ENCODE peak calls at places on chromosomes 2 and 18, in four cellular contexts. B is GM12878, E is K562, A is HL-60. F is an unnamed sample.

GRCh38 chr2:40820319-40820718 is 368.4 kb upstream of the SLC8A1 start:
- DNase-seq in A (no peak), B (no peak), E (no peak), F (no peak)

GRCh38 chr18:57397440-57397839 is 37.7 kb upstream of the ONECUT2 start:
- DNase-seq in A (no peak), E (no peak), B (no peak), F (no peak)

GRCh38 chr18:58977223-58977622 is 112.5 kb downstream of the ZNF532 start:
- DNase-seq in B (no peak), E (no peak), A (no peak), F (no peak)

GRCh38 chr18:58129019-58129374 is 85.0 kb downstream of the NEDD4L start:
- DNase-seq in A (no peak), B (no peak), E (no peak), F (no peak)

GRCh38 chr18:48864876-48865275 is 85.9 kb downstream of the SMAD7 start:
- DNase-seq in E (no peak), B (no peak), A (no peak), F (no peak)

GRCh38 chr2:121088251-121089004 is 196.6 kb downstream of the TFCP2L1 start:
- DNase-seq in B (no peak), E (no peak), A (no peak), F (no peak)

GRCh38 chr18:68298340-68298739 is 416.6 kb downstream of the TMX3 start:
- DNase-seq in E (no peak), A (no peak), B (no peak), F (no peak)

GRCh38 chr2:160286541-160286940 is 86.5 kb upstream of the ITGB6 start:
- DNase-seq in B (no peak), A (no peak), E (no peak), F (no peak)

GRCh38 chr2:205967391-205968075 is 118.4 kb downstream of the INO80D start:
- DNase-seq in B (no peak), A (no peak), E (no peak), F (no peak)

GRCh38 chr2:238521870-238522269 is 95.1 kb downstream of the ASB1 start:
- DNase-seq in E (no peak), A (no peak), B (no peak), F (no peak)

GRCh38 chr2:197345846-197346370 is 35.3 kb upstream of the ANKRD44 start:
- DNase-seq in A (no peak), B (no peak), E (no peak), F (no peak)

GRCh38 chr18:63342206-63342605 is 22.6 kb upstream of the BCL2 start:
- DNase-seq in A (no peak), E (peak; percentile 36), B (no peak), F (no peak)

GRCh38 chr2:43754180-43754579 is 19.7 kb upstream of the DYNC2LI1 start:
- DNase-seq in B (no peak), A (no peak), E (no peak), F (no peak)

DNA sequence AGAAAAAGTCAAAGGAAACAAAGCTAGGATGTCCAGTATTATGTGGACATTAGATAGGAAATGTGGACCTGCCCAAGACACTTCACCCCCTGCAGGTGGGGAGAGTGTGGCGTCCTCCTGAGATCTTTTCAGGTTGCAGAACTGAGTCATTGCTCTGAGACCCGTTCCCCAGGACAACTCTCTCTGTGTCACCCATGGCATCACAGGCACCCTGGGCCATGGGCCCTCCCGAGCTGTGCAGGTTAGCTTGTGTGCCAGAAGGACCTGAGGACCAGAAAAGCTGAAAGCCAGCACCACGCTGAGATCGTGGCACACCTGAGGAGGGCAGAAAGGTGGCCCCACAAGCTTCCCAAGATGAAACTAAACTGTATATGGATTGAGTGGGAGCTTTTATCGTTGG is 229.5 kb downstream of the AGAP1 start:
- DNase-seq in E (no peak), B (no peak), A (no peak), F (no peak)
- TF ChIP-seq SPI1 in E (no peak), B (no peak), A (no peak), F (no peak)

DNA sequence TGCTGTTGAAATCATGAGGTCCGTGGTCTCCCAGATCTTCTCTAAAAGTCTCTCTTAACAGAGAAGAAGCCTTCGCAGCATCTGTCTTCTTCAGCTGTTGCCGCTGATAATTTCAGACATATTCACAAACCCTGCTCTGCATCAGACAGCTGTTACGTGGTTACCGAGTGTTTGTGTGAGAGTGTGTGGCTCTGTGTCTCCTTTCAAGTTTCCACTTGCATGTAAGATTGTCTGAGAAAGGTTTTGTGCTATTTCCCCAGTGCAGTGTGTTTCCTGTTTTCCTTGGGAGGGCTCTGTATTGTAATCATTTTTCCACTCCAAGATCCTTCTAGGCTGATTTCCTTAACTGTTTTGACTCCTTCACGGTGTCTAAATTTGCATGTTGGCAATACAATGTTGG is 32.8 kb downstream of the MAIP1 start:
- DNase-seq in B (no peak), A (no peak), E (no peak), F (no peak)
- TF ChIP-seq SPI1 in B (no peak), A (no peak), E (no peak), F (no peak)

DNA sequence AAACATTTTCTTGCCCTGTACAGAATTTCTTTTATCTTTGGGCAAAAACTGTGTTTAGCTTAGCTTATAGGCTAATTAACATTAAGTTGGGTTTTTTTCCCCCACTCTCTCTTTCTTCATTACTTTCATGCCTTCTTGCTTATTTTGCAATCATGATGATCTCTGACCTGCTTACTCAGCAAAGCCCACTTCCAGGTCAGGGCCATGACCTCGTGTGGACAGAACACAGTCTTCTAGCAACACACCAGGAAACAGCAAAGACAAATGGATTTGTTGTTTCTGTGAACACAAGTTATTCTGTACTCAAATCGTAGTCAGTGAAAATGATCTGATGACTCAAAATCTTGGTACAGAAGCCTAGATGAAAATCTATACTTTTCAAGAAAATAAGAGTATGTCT is 60.7 kb downstream of the SPATS2L start:
- DNase-seq in B (no peak), E (no peak), A (no peak), F (no peak)
- TF ChIP-seq SPI1 in B (no peak), E (no peak), A (no peak), F (no peak)

DNA sequence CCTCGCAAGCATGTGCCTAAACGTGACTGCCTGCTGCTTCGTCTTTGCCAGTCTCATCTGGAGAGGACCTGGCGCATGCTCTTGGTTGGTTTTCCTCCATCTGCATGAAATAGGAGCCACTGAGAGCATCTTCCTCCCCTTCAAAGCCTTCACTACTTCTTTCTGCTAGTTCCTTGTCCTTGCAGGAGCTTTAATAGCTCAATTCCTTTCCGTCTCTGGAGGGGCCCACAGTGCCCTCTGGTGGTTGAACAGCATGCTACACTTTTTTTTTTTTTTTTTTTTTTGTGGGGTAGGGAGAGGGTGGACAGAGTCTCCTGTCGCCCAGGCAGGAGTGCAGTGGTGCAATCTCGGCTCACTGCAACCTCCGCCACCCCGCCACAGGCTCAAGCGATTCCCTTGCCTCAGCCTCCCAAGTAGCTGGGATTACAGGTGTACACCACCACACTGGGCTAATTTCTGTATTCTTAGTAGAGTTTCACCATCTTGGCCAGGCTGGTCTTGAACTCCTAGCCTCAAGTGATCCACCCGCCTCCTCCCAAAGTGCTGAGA is 59.6 kb downstream of the SP110 start:
- DNase-seq in E (peak; percentile 52), B (peak; percentile 9), A (peak; percentile 60), F (peak; percentile 33)
- TF ChIP-seq SPI1 in E (no peak), B (no peak), A (no peak), F (no peak)

GRCh38 chr2:55384786-55385185 is 34.9 kb downstream of the CCDC88A start:
- DNase-seq in E (no peak), B (no peak), A (no peak), F (no peak)
- TF ChIP-seq SPI1 in E (no peak), B (no peak), A (no peak), F (no peak)